ENCODE peak calls at places on chromosomes 5 and 9, in ten cellular contexts. T is GM12865; D is CD8-positive, alpha-beta T cell; L is stimulated activated naive CD8-positive, alpha-beta T cell treated with anti-CD3 and anti-CD28 coated beads, Interleukin-15, Interleukin-2, amounts not matched to agents 100 U/mL and 50 U/mL, for 24 hours; N is left ventricle myocardium inferior; Z is stimulated activated CD8-positive, alpha-beta memory T cell treated with anti-CD3 and anti-CD28 coated beads, Interleukin-7, amount 100 ng/mL, for 1 hour; F is HFF-Myc; X is stimulated activated CD4-positive, alpha-beta T cell treated with anti-CD3 and anti-CD28 coated beads, TNF-alpha, amount 100 ng/mL, for 1 hour; R is HTR-8/SVneo; B is HFFc6. A is an unnamed sample.

GRCh38 chr5:7897014-7897600 is 28.2 kb downstream of the MTRR start:
- DNase-seq in B (peak; percentile 59), L (peak; percentile 15), F (peak; percentile 37), T (peak; percentile 53), R (peak; percentile 59), X (no peak), N (no peak), Z (no peak), D (peak; percentile 9), A (peak; percentile 5)

GRCh38 chr5:2757563-2758311 is 6.3 kb upstream of the IRX2 start:
- DNase-seq in D (no peak), X (no peak), N (no peak), B (peak; percentile 81), Z (no peak), F (no peak), L (no peak), R (no peak), T (no peak), A (no peak)

GRCh38 chr5:173802670-173803165 is 85.4 kb upstream of the CPEB4 start:
- DNase-seq in D (no peak), B (no peak), X (no peak), F (no peak), R (no peak), L (no peak), N (peak; percentile 36), T (no peak), Z (no peak), A (no peak)

GRCh38 chr9:35350827-35351549 is 138.9 kb upstream of the RUSC2 start:
- DNase-seq in D (no peak), X (no peak), F (peak; percentile 39), L (no peak), B (peak; percentile 51), N (no peak), R (no peak), Z (no peak), T (no peak), A (no peak)

GRCh38 chr9:124752967-124753366 is 18.1 kb downstream of the NR6A1 start:
- DNase-seq in T (no peak), L (no peak), Z (no peak), R (peak; percentile 19), X (no peak), D (no peak), F (no peak), B (peak; percentile 79), N (no peak), A (no peak)

GRCh38 chr5:134225780-134226440 is at the start of gene PPP2CA:
- DNase-seq in Z (peak; percentile 99), N (peak; percentile 98), X (peak; percentile 99), B (peak; percentile 98), L (peak; percentile 99), F (peak; percentile 95), D (peak; percentile 99), T (peak; percentile 99), R (peak; percentile 97), A (peak; percentile 99)

GRCh38 chr5:134133995-134134541 is 19.6 kb downstream of the TCF7 start:
- DNase-seq in D (no peak), F (no peak), N (peak; percentile 12), R (no peak), T (no peak), Z (no peak), X (no peak), L (peak; percentile 4), B (no peak), A (no peak)

GRCh38 chr9:2798423-2798822 is 45.5 kb downstream of the PUM3 start:
- DNase-seq in Z (no peak), R (no peak), T (no peak), N (no peak), L (no peak), D (no peak), X (no peak), B (no peak), F (no peak), A (no peak)

GRCh38 chr5:143140492-143141231 is 262.8 kb downstream of the NR3C1 start:
- DNase-seq in R (no peak), L (no peak), F (no peak), B (no peak), X (no peak), D (no peak), T (no peak), N (no peak), Z (no peak), A (no peak)